ENCODE peak calls at places on chromosomes 5 and 9, in four cellular contexts. J, U, I and T are unnamed samples.

GRCh38 chr5:93681432-93681831 is 60.0 kb downstream of the POU5F2 start:
- DNase-seq in J (no peak), U (no peak), I (no peak), T (no peak)

GRCh38 chr5:96463106-96463505 is 30.1 kb upstream of the PCSK1 start:
- DNase-seq in J (no peak), U (no peak), I (no peak), T (no peak)

GRCh38 chr9:131629827-131630205 is 84.5 kb downstream of the PRRT1B start:
- DNase-seq in J (no peak), U (no peak), I (no peak), T (no peak)

GRCh38 chr9:38619556-38620447 is 594 bp downstream of the ANKRD18A start:
- DNase-seq in J (no peak), U (no peak), I (no peak), T (no peak)

GRCh38 chr5:126354857-126355731 is 68.1 kb upstream of the GRAMD2B start:
- DNase-seq in J (no peak), U (no peak), I (no peak), T (no peak)

GRCh38 chr5:172266676-172267092 is 16.9 kb downstream of the UBTD2 start:
- DNase-seq in J (no peak), U (no peak), I (no peak), T (no peak)

GRCh38 chr9:69919461-69920061 is 98.9 kb downstream of the CFAP95 start:
- DNase-seq in J (no peak), U (no peak), I (no peak), T (no peak)

GRCh38 chr9:113309204-113309813 is 6.1 kb upstream of the RNF183 start:
- DNase-seq in J (peak; percentile 28), U (no peak), I (no peak), T (peak; percentile 26)

GRCh38 chr9:81787747-81788632 is 98.6 kb upstream of the TLE1 start:
- DNase-seq in J (no peak), U (no peak), I (no peak), T (peak; percentile 11)

GRCh38 chr5:172699999-172700685 is 59.1 kb downstream of the NEURL1B start:
- DNase-seq in J (no peak), U (no peak), I (no peak), T (no peak)

GRCh38 chr5:36590513-36591286 is 15.7 kb upstream of the SLC1A3 start:
- DNase-seq in J (no peak), U (no peak), I (no peak), T (no peak)

GRCh38 chr9:99377790-99378775 is 156.0 kb downstream of the SEC61B start:
- DNase-seq in J (no peak), U (no peak), I (no peak), T (no peak)

GRCh38 chr5:147520450-147520849 is 10.6 kb upstream of the DPYSL3 start:
- DNase-seq in J (no peak), U (no peak), I (no peak), T (no peak)

GRCh38 chr5:14753947-14754346 is 89.4 kb downstream of the OTULIN start:
- DNase-seq in J (no peak), U (no peak), I (no peak), T (no peak)

GRCh38 chr9:130451509-130452388 is 7.0 kb downstream of the ASS1 start:
- DNase-seq in J (peak; percentile 89), U (peak; percentile 77), I (no peak), T (peak; percentile 95)

GRCh38 chr9:14532716-14533115 is 160.5 kb downstream of the ZDHHC21 start:
- DNase-seq in J (no peak), U (peak; percentile 18), I (no peak), T (no peak)

GRCh38 chr5:31066655-31067328 is 126.7 kb upstream of the CDH6 start:
- DNase-seq in J (no peak), U (no peak), I (no peak), T (no peak)

GRCh38 chr5:38022621-38023020 is 182.8 kb upstream of the GDNF start:
- DNase-seq in J (no peak), U (no peak), I (no peak), T (no peak)

GRCh38 chr5:172559004-172559932 is 81.8 kb upstream of the NEURL1B start:
- DNase-seq in J (peak; percentile 32), U (no peak), I (no peak), T (peak; percentile 72)

GRCh38 chr5:143721960-143722359 is 90.0 kb upstream of the HMHB1 start:
- DNase-seq in J (no peak), U (no peak), I (no peak), T (no peak)

GRCh38 chr5:127757576-127757975 is 54.4 kb downstream of the CCDC192 start:
- DNase-seq in J (peak; percentile 35), U (no peak), I (no peak), T (peak; percentile 35)

GRCh38 chr9:132811985-132812384 is 66.1 kb downstream of the AK8 start:
- DNase-seq in J (no peak), U (no peak), I (no peak), T (no peak)

GRCh38 chr9:69120380-69121154 is 53.5 kb upstream of the TJP2 start:
- DNase-seq in J (peak; percentile 97), U (peak; percentile 63), I (no peak), T (peak; percentile 84)

GRCh38 chr9:110464321-110464720 is 115.2 kb downstream of the SVEP1 start:
- DNase-seq in J (no peak), U (no peak), I (no peak), T (no peak)

GRCh38 chr5:159341914-159342313 is 11.6 kb upstream of the IL12B start:
- DNase-seq in J (no peak), U (no peak), I (peak; percentile 83), T (peak; percentile 85)

GRCh38 chr5:36435516-36435915 is 133.8 kb upstream of the RANBP3L start:
- DNase-seq in J (no peak), U (no peak), I (no peak), T (no peak)

GRCh38 chr5:133930061-133930823 is 38.2 kb downstream of the C5orf15 start:
- DNase-seq in J (no peak), U (no peak), I (peak; percentile 64), T (no peak)